ENCODE peak calls at places on chromosome 7, in six cellular contexts. F is stimulated activated CD8-positive, alpha-beta memory T cell treated with anti-CD3 and anti-CD28 coated beads, Interleukin-4, amount 100 ng/mL, for 24 hours; R is T-helper 9 cell; E is AG08395; V is NCI-H2171 treated with DMSO at 0.1 percent for 48 hours; K is NCI-H460. A is an unnamed sample.

GRCh38 chr7:159097661-159098423 is 46.8 kb downstream of the VIPR2 start:
- DNase-seq in F (no peak), K (no peak), R (no peak), E (no peak), V (no peak), A (no peak)

GRCh38 chr7:130380121-130380860 is at the start of gene CPA1:
- DNase-seq in K (no peak), V (peak), F (no peak), E (no peak), R (no peak), A (no peak)

GRCh38 chr7:55067748-55068147 is 48.9 kb downstream of the EGFR start:
- DNase-seq in R (no peak), E (no peak), F (no peak), K (no peak), V (no peak), A (no peak)

GRCh38 chr7:12162420-12163113 is 48.5 kb upstream of the TMEM106B start:
- DNase-seq in K (peak), F (no peak), E (no peak), R (no peak), V (no peak), A (no peak)

GRCh38 chr7:143988986-143989745 is 11.0 kb upstream of the OR6B1 start:
- DNase-seq in K (no peak), R (no peak), F (no peak), V (no peak), E (peak), A (no peak)

GRCh38 chr7:12712236-12712635 is 24.8 kb downstream of the ARL4A start:
- DNase-seq in V (no peak), R (no peak), E (no peak), F (no peak), K (no peak), A (no peak)

GRCh38 chr7:45715471-45716352 is 141.5 kb downstream of the ADCY1 start:
- DNase-seq in R (no peak), V (no peak), F (no peak), K (no peak), E (no peak), A (no peak)

GRCh38 chr7:40977533-40977932 is 725.4 kb downstream of the INHBA start:
- DNase-seq in V (no peak), R (no peak), F (no peak), E (no peak), K (no peak), A (no peak)

GRCh38 chr7:101669307-101669706 is 40.2 kb upstream of the MYL10 start:
- DNase-seq in E (no peak), F (no peak), V (no peak), K (no peak), R (no peak), A (no peak)

GRCh38 chr7:43085017-43085416 is 27.4 kb upstream of the HECW1 start:
- DNase-seq in V (no peak), K (no peak), F (no peak), E (no peak), R (no peak), A (no peak)

GRCh38 chr7:4880218-4880617 is 3.3 kb downstream of the RADIL start:
- DNase-seq in F (no peak), E (no peak), V (no peak), K (no peak), R (no peak), A (no peak)

GRCh38 chr7:4819450-4820404 is 42.1 kb downstream of the PAPOLB start:
- DNase-seq in V (no peak), R (no peak), F (no peak), K (no peak), E (no peak), A (no peak)

GRCh38 chr7:6730343-6730633 is 23.5 kb upstream of the ZNF12 start:
- DNase-seq in F (no peak), R (no peak), E (peak), V (no peak), K (no peak), A (no peak)

GRCh38 chr7:121079425-121080169 is 91.1 kb downstream of the CPED1 start:
- DNase-seq in K (peak), R (no peak), V (no peak), E (no peak), F (no peak), A (no peak)

GRCh38 chr7:107446531-107446930 is 23.3 kb upstream of the GPR22 start:
- DNase-seq in R (no peak), E (peak), F (no peak), K (no peak), V (no peak), A (no peak)

GRCh38 chr7:144818516-144818915 is 17.3 kb downstream of the TPK1 start:
- DNase-seq in E (no peak), F (no peak), R (peak), K (no peak), V (peak), A (peak)

GRCh38 chr7:98091523-98091922 is 15.1 kb upstream of the LMTK2 start:
- DNase-seq in K (no peak), V (no peak), R (no peak), E (no peak), F (no peak), A (no peak)

GRCh38 chr7:129635300-129636029 is 23.9 kb downstream of the NRF1 start:
- DNase-seq in E (peak), F (peak), V (peak), R (peak), K (peak), A (peak)

GRCh38 chr7:149790146-149790548 is 16.8 kb upstream of the ZNF467 start:
- DNase-seq in F (no peak), K (no peak), E (no peak), V (no peak), R (peak), A (no peak)

GRCh38 chr7:29924006-29924405 is 65.6 kb downstream of the SCRN1 start:
- DNase-seq in K (no peak), F (no peak), V (no peak), E (no peak), R (no peak), A (no peak)

GRCh38 chr7:37571806-37572205 is 111.8 kb upstream of the GPR141 start:
- DNase-seq in E (no peak), R (no peak), V (no peak), F (no peak), K (no peak), A (no peak)

GRCh38 chr7:86558680-86559079 is 85.0 kb upstream of the GRM3 start:
- DNase-seq in E (no peak), F (no peak), R (no peak), K (no peak), V (no peak), A (no peak)

A was measured in effector memory CD8-positive, alpha-beta T cell.